ENCODE peak calls at places on chromosome 2, in nine cellular contexts. T, N, J, B, P, V, D, R and X are unnamed samples.

GRCh38 chr2:88212251-88212790 is 42.2 kb downstream of the THNSL2 start:
- DNase-seq in T (no peak), N (no peak), J (peak; percentile 4), B (no peak), P (no peak), V (peak; percentile 8), D (no peak), R (no peak), X (no peak)

GRCh38 chr2:199779589-199779988 is 71.4 kb downstream of the FTCDNL1 start:
- DNase-seq in T (no peak), N (no peak), J (no peak), B (no peak), P (no peak), V (no peak), D (no peak), R (no peak), X (no peak)

GRCh38 chr2:69298261-69298660 is 88.8 kb downstream of the GFPT1 start:
- DNase-seq in T (peak; percentile 67), N (no peak), J (no peak), B (peak; percentile 63), P (no peak), V (peak; percentile 92), D (no peak), R (no peak), X (no peak)

GRCh38 chr2:163248321-163249090 is 409.9 kb upstream of the KCNH7 start:
- DNase-seq in T (no peak), N (no peak), J (no peak), B (no peak), P (no peak), V (no peak), D (no peak), R (no peak), X (no peak)

GRCh38 chr2:64768426-64769033 is 114.8 kb upstream of the SERTAD2 start:
- DNase-seq in T (no peak), N (no peak), J (no peak), B (no peak), P (no peak), V (no peak), D (no peak), R (no peak), X (no peak)

GRCh38 chr2:196516541-196516940 is 123.0 kb upstream of the CCDC150 start:
- DNase-seq in T (no peak), N (no peak), J (no peak), B (no peak), P (no peak), V (no peak), D (no peak), R (no peak), X (peak; percentile 60)

GRCh38 chr2:229170171-229170570 is 100.9 kb downstream of the PID1 start:
- DNase-seq in T (no peak), N (no peak), J (no peak), B (no peak), P (no peak), V (peak; percentile 54), D (no peak), R (no peak), X (no peak)

GRCh38 chr2:45170976-45171514 is 161.8 kb upstream of the SIX2 start:
- DNase-seq in T (no peak), N (no peak), J (no peak), B (no peak), P (no peak), V (no peak), D (no peak), R (no peak), X (peak; percentile 8)

GRCh38 chr2:20355131-20355530 is 4.5 kb upstream of the PUM2 start:
- DNase-seq in T (no peak), N (no peak), J (no peak), B (no peak), P (no peak), V (peak; percentile 56), D (no peak), R (no peak), X (no peak)